ENCODE peak calls at places on chromosomes 5 and 9, in six cellular contexts. One of them, this sample, is unnamed.

GRCh38 chr5:76305264-76305663 is 97.8 kb upstream of the IQGAP2 start:
- DNase-seq in stomach: no peak
- DNase-seq in fibroblast of pulmonary artery: peak
- DNase-seq in endodermal cell: no peak
- DNase-seq in colonic mucosa: no peak
- DNase-seq in cardiac fibroblast: peak
- DNase-seq in this sample: peak

GRCh38 chr5:139131062-139131856 is 66.9 kb downstream of the SIL1 start:
- DNase-seq in fibroblast of pulmonary artery: peak
- DNase-seq in stomach: peak
- DNase-seq in colonic mucosa: no peak
- DNase-seq in endodermal cell: peak
- DNase-seq in cardiac fibroblast: peak
- DNase-seq in this sample: no peak

GRCh38 chr5:131488463-131488862 is 146.6 kb downstream of the RAPGEF6 start:
- DNase-seq in colonic mucosa: no peak
- DNase-seq in endodermal cell: no peak
- DNase-seq in cardiac fibroblast: peak
- DNase-seq in stomach: no peak
- DNase-seq in fibroblast of pulmonary artery: peak
- DNase-seq in this sample: no peak

GRCh38 chr5:74432240-74432639 is 208.3 kb downstream of the ENC1 start:
- DNase-seq in fibroblast of pulmonary artery: no peak
- DNase-seq in colonic mucosa: no peak
- DNase-seq in endodermal cell: no peak
- DNase-seq in cardiac fibroblast: no peak
- DNase-seq in stomach: peak
- DNase-seq in this sample: peak

GRCh38 chr5:1724822-1725602 is 74.6 kb downstream of the MRPL36 start:
- DNase-seq in fibroblast of pulmonary artery: peak
- DNase-seq in cardiac fibroblast: peak
- DNase-seq in endodermal cell: peak
- DNase-seq in colonic mucosa: peak
- DNase-seq in stomach: peak
- DNase-seq in this sample: peak

GRCh38 chr5:138631204-138631928 is 56.2 kb upstream of the HSPA9 start:
- DNase-seq in colonic mucosa: no peak
- DNase-seq in cardiac fibroblast: no peak
- DNase-seq in fibroblast of pulmonary artery: no peak
- DNase-seq in stomach: no peak
- DNase-seq in endodermal cell: no peak
- DNase-seq in this sample: no peak

GRCh38 chr9:126160067-126160853 is 166.4 kb upstream of the MVB12B start:
- DNase-seq in fibroblast of pulmonary artery: no peak
- DNase-seq in stomach: peak
- DNase-seq in cardiac fibroblast: no peak
- DNase-seq in endodermal cell: no peak
- DNase-seq in colonic mucosa: no peak
- DNase-seq in this sample: no peak

GRCh38 chr5:109281136-109281690 is 128.6 kb downstream of the PJA2 start:
- DNase-seq in colonic mucosa: peak
- DNase-seq in cardiac fibroblast: no peak
- DNase-seq in fibroblast of pulmonary artery: no peak
- DNase-seq in endodermal cell: no peak
- DNase-seq in stomach: no peak
- DNase-seq in this sample: peak

GRCh38 chr5:171641891-171642290 is 143.7 kb upstream of the SMIM23 start:
- DNase-seq in fibroblast of pulmonary artery: no peak
- DNase-seq in cardiac fibroblast: no peak
- DNase-seq in endodermal cell: no peak
- DNase-seq in stomach: no peak
- DNase-seq in colonic mucosa: no peak
- DNase-seq in this sample: no peak

GRCh38 chr5:148378670-148379069 is 5.1 kb upstream of the FBXO38 start:
- DNase-seq in colonic mucosa: no peak
- DNase-seq in cardiac fibroblast: no peak
- DNase-seq in stomach: no peak
- DNase-seq in fibroblast of pulmonary artery: no peak
- DNase-seq in endodermal cell: no peak
- DNase-seq in this sample: no peak

GRCh38 chr9:127769985-127770904 is 8.2 kb downstream of the SH2D3C start:
- DNase-seq in stomach: no peak
- DNase-seq in fibroblast of pulmonary artery: no peak
- DNase-seq in colonic mucosa: no peak
- DNase-seq in cardiac fibroblast: no peak
- DNase-seq in endodermal cell: peak
- DNase-seq in this sample: no peak

GRCh38 chr5:10111575-10111974 is 138.1 kb downstream of the ATPSCKMT start:
- DNase-seq in stomach: no peak
- DNase-seq in fibroblast of pulmonary artery: peak
- DNase-seq in cardiac fibroblast: peak
- DNase-seq in endodermal cell: peak
- DNase-seq in colonic mucosa: no peak
- DNase-seq in this sample: peak

GRCh38 chr5:118723021-118723338 is 265.4 kb downstream of the DTWD2 start:
- DNase-seq in endodermal cell: no peak
- DNase-seq in stomach: no peak
- DNase-seq in cardiac fibroblast: no peak
- DNase-seq in colonic mucosa: no peak
- DNase-seq in fibroblast of pulmonary artery: no peak
- DNase-seq in this sample: no peak

GRCh38 chr5:125199968-125200841 is 453.8 kb upstream of the ZNF608 start:
- DNase-seq in stomach: peak
- DNase-seq in fibroblast of pulmonary artery: peak
- DNase-seq in colonic mucosa: no peak
- DNase-seq in cardiac fibroblast: no peak
- DNase-seq in endodermal cell: peak
- DNase-seq in this sample: no peak
- H3K4me3 ChIP-seq in stomach: peak
- H3K4me3 ChIP-seq in fibroblast of pulmonary artery: peak
- H3K4me3 ChIP-seq in colonic mucosa: no peak
- H3K4me3 ChIP-seq in cardiac fibroblast: peak
- H3K4me3 ChIP-seq in endodermal cell: peak
- H3K4me3 ChIP-seq in this sample: no peak

GRCh38 chr5:63125862-63126261 is 547.2 kb downstream of the LRRC70 start:
- DNase-seq in stomach: no peak
- DNase-seq in colonic mucosa: no peak
- DNase-seq in fibroblast of pulmonary artery: peak
- DNase-seq in cardiac fibroblast: peak
- DNase-seq in endodermal cell: no peak
- DNase-seq in this sample: peak
- TF ChIP-seq CTCF in stomach: peak
- TF ChIP-seq CTCF in colonic mucosa: no peak
- TF ChIP-seq CTCF in fibroblast of pulmonary artery: peak
- TF ChIP-seq CTCF in cardiac fibroblast: peak
- TF ChIP-seq CTCF in endodermal cell: peak
- TF ChIP-seq CTCF in this sample: peak

GRCh38 chr5:73299665-73300435 is 126.9 kb downstream of the TMEM174 start:
- DNase-seq in endodermal cell: peak
- DNase-seq in colonic mucosa: no peak
- DNase-seq in stomach: no peak
- DNase-seq in fibroblast of pulmonary artery: no peak
- DNase-seq in cardiac fibroblast: no peak
- DNase-seq in this sample: no peak
- H3K4me3 ChIP-seq in endodermal cell: peak
- H3K4me3 ChIP-seq in colonic mucosa: no peak
- H3K4me3 ChIP-seq in stomach: peak
- H3K4me3 ChIP-seq in fibroblast of pulmonary artery: no peak
- H3K4me3 ChIP-seq in cardiac fibroblast: no peak
- H3K4me3 ChIP-seq in this sample: no peak

GRCh38 chr5:38423536-38424178 is 132.8 kb downstream of the LIFR start:
- DNase-seq in fibroblast of pulmonary artery: no peak
- DNase-seq in stomach: no peak
- DNase-seq in endodermal cell: no peak
- DNase-seq in cardiac fibroblast: no peak
- DNase-seq in colonic mucosa: no peak
- DNase-seq in this sample: no peak

GRCh38 chr5:38422622-38423021 is 133.8 kb downstream of the LIFR start:
- DNase-seq in stomach: no peak
- DNase-seq in colonic mucosa: no peak
- DNase-seq in cardiac fibroblast: no peak
- DNase-seq in fibroblast of pulmonary artery: no peak
- DNase-seq in endodermal cell: no peak
- DNase-seq in this sample: no peak

GRCh38 chr5:38417658-38418017 is 138.8 kb downstream of the LIFR start:
- DNase-seq in cardiac fibroblast: no peak
- DNase-seq in endodermal cell: no peak
- DNase-seq in fibroblast of pulmonary artery: no peak
- DNase-seq in colonic mucosa: no peak
- DNase-seq in stomach: no peak
- DNase-seq in this sample: no peak

GRCh38 chr5:38420246-38420645 is 136.2 kb downstream of the LIFR start:
- DNase-seq in endodermal cell: no peak
- DNase-seq in stomach: no peak
- DNase-seq in fibroblast of pulmonary artery: peak
- DNase-seq in cardiac fibroblast: no peak
- DNase-seq in colonic mucosa: no peak
- DNase-seq in this sample: no peak

GRCh38 chr5:38420691-38421395 is 135.6 kb downstream of the LIFR start:
- DNase-seq in colonic mucosa: peak
- DNase-seq in endodermal cell: peak
- DNase-seq in fibroblast of pulmonary artery: peak
- DNase-seq in cardiac fibroblast: peak
- DNase-seq in stomach: peak
- DNase-seq in this sample: peak
- TF ChIP-seq CTCF in colonic mucosa: peak
- TF ChIP-seq CTCF in endodermal cell: peak
- TF ChIP-seq CTCF in fibroblast of pulmonary artery: peak
- TF ChIP-seq CTCF in cardiac fibroblast: peak
- TF ChIP-seq CTCF in stomach: peak
- TF ChIP-seq CTCF in this sample: peak

DNA sequence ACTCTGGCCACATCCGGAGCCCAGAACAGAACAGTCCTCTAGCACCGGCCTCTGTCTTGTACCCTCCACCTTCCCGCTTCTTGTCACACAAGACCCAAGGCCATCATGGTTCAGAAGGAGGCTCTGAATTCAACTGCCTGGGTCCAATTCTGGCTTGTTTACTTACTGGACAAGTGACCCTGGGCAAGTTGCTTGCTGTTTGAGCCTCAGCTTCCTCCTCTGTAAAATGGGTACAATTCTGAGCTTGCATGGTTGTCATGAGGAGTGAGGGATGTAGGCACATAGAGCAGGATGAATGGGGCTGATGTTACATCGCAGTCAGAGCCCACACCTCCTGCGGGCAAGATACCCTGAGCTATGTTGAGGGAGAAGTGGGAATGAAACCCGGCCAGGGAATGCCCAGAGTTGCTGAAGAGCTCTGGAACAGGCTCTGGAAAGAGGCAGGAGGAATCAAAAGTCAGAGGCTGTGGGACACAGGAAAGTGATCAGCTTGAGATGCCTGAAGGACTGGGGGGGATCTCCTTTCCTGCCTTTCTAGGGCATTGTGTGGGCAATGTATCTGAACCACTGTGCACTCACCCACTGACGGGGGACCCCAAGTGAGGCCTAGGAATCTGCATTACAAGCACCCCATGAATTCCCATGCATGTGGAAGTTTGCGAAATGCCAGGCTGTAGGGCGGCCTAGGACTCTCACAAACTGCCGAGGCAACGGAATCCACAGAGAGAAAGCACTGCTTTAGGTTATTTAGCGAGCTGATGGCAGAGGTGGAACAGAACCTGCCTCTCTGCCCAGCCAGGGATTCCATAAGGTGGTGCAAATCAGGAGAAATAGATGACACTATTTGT is 29.4 kb upstream of the IL17B start:
- DNase-seq in endodermal cell: no peak
- DNase-seq in colonic mucosa: no peak
- DNase-seq in stomach: no peak
- DNase-seq in fibroblast of pulmonary artery: no peak
- DNase-seq in cardiac fibroblast: no peak
- DNase-seq in this sample: no peak
- H3K4me3 ChIP-seq in endodermal cell: no peak
- H3K4me3 ChIP-seq in colonic mucosa: peak
- H3K4me3 ChIP-seq in stomach: peak
- H3K4me3 ChIP-seq in fibroblast of pulmonary artery: peak
- H3K4me3 ChIP-seq in cardiac fibroblast: peak
- H3K4me3 ChIP-seq in this sample: no peak

This sample was measured in epithelial cell of esophagus.